ENCODE peak calls at places on chromosome 5, in ten cellular contexts. One of them, this sample, is unnamed.

GRCh38 chr5:42881416-42882109 is 69.9 kb upstream of the SELENOP start:
- DNase-seq in glutamatergic neuron: no peak
- DNase-seq in CD4-positive, alpha-beta T cell: no peak
- DNase-seq in Right ventricle myocardium inferior: no peak
- DNase-seq in stimulated activated CD4-positive, alpha-beta T cell treated with anti-CD3 and anti-CD28 coated beads, Interleukin-1b, Interleukin-23, amount 100 ng/mL, for 24 hours: no peak
- DNase-seq in EH: no peak
- DNase-seq in WTC11: no peak
- DNase-seq in neural crest cell: no peak
- DNase-seq in fibroblast of lung: no peak
- DNase-seq in HCEC 1CT: no peak
- DNase-seq in this sample: no peak

GRCh38 chr5:171739246-171739645 is 46.4 kb upstream of the SMIM23 start:
- DNase-seq in glutamatergic neuron: no peak
- DNase-seq in CD4-positive, alpha-beta T cell: no peak
- DNase-seq in Right ventricle myocardium inferior: no peak
- DNase-seq in stimulated activated CD4-positive, alpha-beta T cell treated with anti-CD3 and anti-CD28 coated beads, Interleukin-1b, Interleukin-23, amount 100 ng/mL, for 24 hours: no peak
- DNase-seq in EH: no peak
- DNase-seq in WTC11: no peak
- DNase-seq in neural crest cell: no peak
- DNase-seq in fibroblast of lung: no peak
- DNase-seq in HCEC 1CT: no peak
- DNase-seq in this sample: no peak

GRCh38 chr5:15375557-15375956 is 124.4 kb upstream of the FBXL7 start:
- DNase-seq in glutamatergic neuron: no peak
- DNase-seq in CD4-positive, alpha-beta T cell: no peak
- DNase-seq in Right ventricle myocardium inferior: no peak
- DNase-seq in stimulated activated CD4-positive, alpha-beta T cell treated with anti-CD3 and anti-CD28 coated beads, Interleukin-1b, Interleukin-23, amount 100 ng/mL, for 24 hours: no peak
- DNase-seq in EH: no peak
- DNase-seq in WTC11: no peak
- DNase-seq in neural crest cell: no peak
- DNase-seq in fibroblast of lung: no peak
- DNase-seq in HCEC 1CT: no peak
- DNase-seq in this sample: no peak

GRCh38 chr5:67942451-67942830 is 273.1 kb upstream of the PIK3R1 start:
- DNase-seq in glutamatergic neuron: no peak
- DNase-seq in CD4-positive, alpha-beta T cell: no peak
- DNase-seq in Right ventricle myocardium inferior: no peak
- DNase-seq in stimulated activated CD4-positive, alpha-beta T cell treated with anti-CD3 and anti-CD28 coated beads, Interleukin-1b, Interleukin-23, amount 100 ng/mL, for 24 hours: no peak
- DNase-seq in EH: no peak
- DNase-seq in WTC11: no peak
- DNase-seq in neural crest cell: no peak
- DNase-seq in fibroblast of lung: peak
- DNase-seq in HCEC 1CT: no peak
- DNase-seq in this sample: no peak

GRCh38 chr5:157917909-157918809 is 59.2 kb upstream of the CLINT1 start:
- DNase-seq in glutamatergic neuron: peak
- DNase-seq in CD4-positive, alpha-beta T cell: peak
- DNase-seq in Right ventricle myocardium inferior: no peak
- DNase-seq in stimulated activated CD4-positive, alpha-beta T cell treated with anti-CD3 and anti-CD28 coated beads, Interleukin-1b, Interleukin-23, amount 100 ng/mL, for 24 hours: peak
- DNase-seq in EH: peak
- DNase-seq in WTC11: peak
- DNase-seq in neural crest cell: peak
- DNase-seq in fibroblast of lung: peak
- DNase-seq in HCEC 1CT: peak
- DNase-seq in this sample: peak

GRCh38 chr5:58582411-58583393 is at the start of gene RAB3C:
- DNase-seq in glutamatergic neuron: peak
- DNase-seq in CD4-positive, alpha-beta T cell: peak
- DNase-seq in Right ventricle myocardium inferior: peak
- DNase-seq in stimulated activated CD4-positive, alpha-beta T cell treated with anti-CD3 and anti-CD28 coated beads, Interleukin-1b, Interleukin-23, amount 100 ng/mL, for 24 hours: peak
- DNase-seq in EH: peak
- DNase-seq in WTC11: peak
- DNase-seq in neural crest cell: peak
- DNase-seq in fibroblast of lung: peak
- DNase-seq in HCEC 1CT: peak
- DNase-seq in this sample: no peak

GRCh38 chr5:115894342-115894741 is 52.6 kb downstream of the AP3S1 start:
- DNase-seq in glutamatergic neuron: no peak
- DNase-seq in CD4-positive, alpha-beta T cell: no peak
- DNase-seq in Right ventricle myocardium inferior: no peak
- DNase-seq in stimulated activated CD4-positive, alpha-beta T cell treated with anti-CD3 and anti-CD28 coated beads, Interleukin-1b, Interleukin-23, amount 100 ng/mL, for 24 hours: no peak
- DNase-seq in EH: no peak
- DNase-seq in WTC11: no peak
- DNase-seq in neural crest cell: no peak
- DNase-seq in fibroblast of lung: no peak
- DNase-seq in HCEC 1CT: no peak
- DNase-seq in this sample: no peak

GRCh38 chr5:141692919-141693848 is 11.2 kb upstream of the ARAP3 start:
- DNase-seq in glutamatergic neuron: no peak
- DNase-seq in CD4-positive, alpha-beta T cell: peak
- DNase-seq in Right ventricle myocardium inferior: no peak
- DNase-seq in stimulated activated CD4-positive, alpha-beta T cell treated with anti-CD3 and anti-CD28 coated beads, Interleukin-1b, Interleukin-23, amount 100 ng/mL, for 24 hours: peak
- DNase-seq in EH: peak
- DNase-seq in WTC11: no peak
- DNase-seq in neural crest cell: no peak
- DNase-seq in fibroblast of lung: peak
- DNase-seq in HCEC 1CT: no peak
- DNase-seq in this sample: peak

This sample was measured in activated T-helper 9 cell treated with anti-CD3 and anti-CD28 coated beads, Interleukin-2, amount 50 U/mL, for 16 hours.